ENCODE peak calls at places on chromosomes 13 and 19, in eight cellular contexts. O, A, F, Y, X, N, D and J are unnamed samples.

GRCh38 chr13:24911135-24911524 is 147.2 kb downstream of the RNF17 start:
- DNase-seq in D (peak), N (no peak), A (no peak), O (peak), Y (no peak), X (no peak), F (no peak), J (no peak)

GRCh38 chr19:19120308-19121156 is 17.7 kb downstream of the TMEM161A start:
- DNase-seq in F (no peak), Y (peak), A (no peak), X (no peak), N (no peak), D (peak), O (no peak), J (no peak)

GRCh38 chr13:73433893-73434292 is 375.1 kb downstream of the KLF5 start:
- DNase-seq in N (no peak), F (no peak), Y (no peak), O (no peak), X (no peak), A (no peak), D (peak), J (no peak)

GRCh38 chr13:81760316-81760715 is 1419.4 kb upstream of the SPRY2 start:
- DNase-seq in D (no peak), N (no peak), O (no peak), A (no peak), F (no peak), Y (no peak), X (no peak), J (no peak)

GRCh38 chr13:62250501-62251175 is 835.0 kb upstream of the PCDH20 start:
- DNase-seq in N (no peak), Y (no peak), X (no peak), D (no peak), O (no peak), F (no peak), A (no peak), J (no peak)

GRCh38 chr19:36392916-36393673 is 14.1 kb upstream of the ZFP14 start:
- DNase-seq in Y (no peak), X (no peak), O (no peak), A (no peak), D (no peak), N (no peak), F (no peak), J (no peak)

GRCh38 chr13:94268661-94269060 is 210.8 kb downstream of the DCT start:
- DNase-seq in D (no peak), O (no peak), X (no peak), Y (no peak), F (no peak), N (no peak), A (no peak), J (no peak)

GRCh38 chr19:46631481-46631880 is 4.5 kb downstream of the GNG8 start:
- DNase-seq in F (no peak), X (no peak), N (no peak), D (peak), A (no peak), O (no peak), Y (no peak), J (no peak)

GRCh38 chr19:4910594-4911273 is 1.4 kb downstream of the UHRF1 start:
- DNase-seq in D (peak), N (no peak), F (peak), Y (no peak), A (no peak), O (peak), X (no peak), J (no peak)

GRCh38 chr19:4504297-4504701 is 14.0 kb downstream of the PLIN4 start:
- DNase-seq in O (no peak), F (no peak), N (no peak), X (no peak), Y (no peak), A (no peak), D (no peak), J (no peak)

GRCh38 chr13:100707818-100708740 is 33.5 kb upstream of the TMTC4 start:
- DNase-seq in X (no peak), N (no peak), O (no peak), Y (no peak), F (no peak), D (peak), A (no peak), J (no peak)

GRCh38 chr19:29088761-29089160 is 124.2 kb downstream of the UQCRFS1 start:
- DNase-seq in F (no peak), X (no peak), A (no peak), N (no peak), O (no peak), Y (no peak), D (no peak), J (no peak)

GRCh38 chr19:10602330-10603083 is 15.4 kb upstream of the AP1M2 start:
- DNase-seq in Y (peak), X (peak), N (peak), F (peak), A (peak), O (peak), D (peak), J (peak)

GRCh38 chr19:47124937-47125668 is 5.5 kb upstream of the SAE1 start:
- DNase-seq in X (no peak), D (peak), F (no peak), O (no peak), Y (no peak), N (no peak), A (no peak), J (no peak)

GRCh38 chr19:31418055-31418454 is 68.8 kb upstream of the TSHZ3 start:
- DNase-seq in Y (no peak), X (no peak), O (no peak), F (no peak), D (no peak), N (no peak), A (no peak), J (no peak)

GRCh38 chr13:30371649-30372265 is 50.5 kb upstream of the UBE2L5 start:
- DNase-seq in Y (no peak), O (peak), N (peak), D (peak), F (no peak), A (peak), X (no peak), J (peak)

GRCh38 chr13:99967498-99967883 is 4.1 kb downstream of the ZIC5 start:
- DNase-seq in N (no peak), F (no peak), A (no peak), D (no peak), O (no peak), X (no peak), Y (no peak), J (no peak)

GRCh38 chr13:97574926-97575325 is 141.0 kb downstream of the RAP2A start:
- DNase-seq in Y (no peak), D (peak), X (no peak), O (peak), A (no peak), N (no peak), F (peak), J (no peak)

GRCh38 chr19:18349524-18350128 is 9.2 kb downstream of the PGPEP1 start:
- DNase-seq in N (no peak), D (peak), A (no peak), X (peak), O (peak), F (peak), Y (peak), J (peak)

GRCh38 chr13:20303636-20304035 is 71.5 kb upstream of the GJB6 start:
- DNase-seq in A (no peak), F (no peak), D (no peak), O (no peak), X (no peak), Y (no peak), N (no peak), J (no peak)

GRCh38 chr19:39046037-39046821 is 13.9 kb upstream of the FBXO27 start:
- DNase-seq in O (no peak), D (peak), N (no peak), A (no peak), Y (no peak), F (no peak), X (no peak), J (no peak)

GRCh38 chr19:49570138-49570856 is 10.1 kb downstream of the NOSIP start:
- DNase-seq in X (peak), A (peak), D (peak), O (peak), Y (peak), N (no peak), F (peak), J (no peak)

GRCh38 chr19:3133793-3134116 is 2.1 kb upstream of the GNA15 start:
- DNase-seq in D (no peak), Y (no peak), O (no peak), N (no peak), X (no peak), F (no peak), A (no peak), J (no peak)

GRCh38 chr19:38851622-38852230 is 1.9 kb upstream of the HNRNPL start:
- DNase-seq in A (peak), Y (peak), X (peak), F (peak), D (peak), O (peak), N (peak), J (peak)

GRCh38 chr13:87274209-87274819 is 396.9 kb upstream of the SLITRK5 start:
- DNase-seq in O (peak), N (no peak), X (no peak), F (peak), D (peak), A (no peak), Y (peak), J (no peak)

GRCh38 chr19:38267780-38268430 is 3.5 kb downstream of the SPINT2 start:
- DNase-seq in O (no peak), F (no peak), N (no peak), Y (peak), D (no peak), A (no peak), X (no peak), J (no peak)

GRCh38 chr13:39394811-39395685 is 207.9 kb downstream of the LHFPL6 start:
- DNase-seq in O (no peak), Y (no peak), F (no peak), D (peak), N (no peak), X (no peak), A (no peak), J (no peak)

GRCh38 chr13:40985596-40986327 is 33.4 kb downstream of the ELF1 start:
- DNase-seq in X (no peak), D (no peak), F (no peak), Y (no peak), A (no peak), N (no peak), O (no peak), J (no peak)

GRCh38 chr13:93788456-93788855 is 561.8 kb downstream of the GPC6 start:
- DNase-seq in Y (no peak), N (no peak), O (no peak), A (no peak), X (no peak), D (no peak), F (no peak), J (no peak)

GRCh38 chr19:5305163-5305562 is 35.4 kb downstream of the PTPRS start:
- DNase-seq in A (no peak), Y (no peak), D (no peak), X (no peak), O (no peak), F (no peak), N (no peak), J (no peak)

GRCh38 chr13:40485611-40486517 is 180.6 kb downstream of the FOXO1 start:
- DNase-seq in F (no peak), A (peak), Y (no peak), N (peak), D (no peak), X (no peak), O (no peak), J (no peak)

GRCh38 chr19:4981681-4981958 is 12.7 kb downstream of the KDM4B start:
- DNase-seq in D (no peak), A (no peak), X (no peak), O (no peak), Y (no peak), F (no peak), N (no peak), J (no peak)

GRCh38 chr19:30664358-30665058 is 292.3 kb downstream of the ZNF536 start:
- DNase-seq in F (peak), X (no peak), O (no peak), N (no peak), D (peak), Y (no peak), A (no peak), J (no peak)

GRCh38 chr19:16899566-16900075 is 10.8 kb downstream of the F2RL3 start:
- DNase-seq in O (peak), A (no peak), N (no peak), F (no peak), D (peak), Y (no peak), X (no peak), J (no peak)

GRCh38 chr13:57631607-57632275 is at the start of gene PCDH17:
- DNase-seq in X (peak), O (no peak), A (no peak), N (no peak), F (peak), D (peak), Y (peak), J (no peak)

GRCh38 chr13:111868716-111869115 is 198.2 kb upstream of the SOX1 start:
- DNase-seq in N (no peak), X (peak), O (no peak), F (no peak), D (no peak), A (no peak), Y (no peak), J (no peak)

GRCh38 chr19:48117515-48118330 is 7.1 kb upstream of the PLA2G4C start:
- DNase-seq in Y (no peak), F (no peak), X (no peak), A (no peak), D (no peak), O (no peak), N (no peak), J (no peak)

GRCh38 chr13:43116242-43116641 is 92.9 kb downstream of the DNAJC15 start:
- DNase-seq in Y (no peak), N (no peak), D (no peak), F (no peak), A (no peak), X (no peak), O (no peak), J (no peak)

GRCh38 chr19:2333807-2334211 is 5.3 kb downstream of the SPPL2B start:
- DNase-seq in N (no peak), Y (no peak), X (no peak), A (no peak), D (no peak), O (no peak), F (no peak), J (no peak)